ENCODE peak calls at places on chromosomes 16 and 17, in ten cellular contexts. O is BE2C; Z is RPMI7951; P is HFFc6; B is fibroblast of the conjunctiva; F is activated CD4-positive, alpha-beta T cell treated with anti-CD3 and anti-CD28 coated beads, Interleukin-2, amount 10 ng/mL, durations not matched to agents 7 days and 5 days; L is NCI-H1105; S is HAP-1; V is NCI-H460; X is HuH-7. W is an unnamed sample.

GRCh38 chr17:62790554-62790953 is 17.6 kb downstream of the MARCHF10 start:
- DNase-seq in O (no peak), Z (peak), P (peak), B (peak), F (no peak), L (no peak), S (no peak), V (peak), X (no peak), W (no peak)

GRCh38 chr17:44921122-44921882 is 6.0 kb upstream of the GFAP start:
- DNase-seq in O (peak), Z (no peak), P (no peak), B (no peak), F (no peak), L (no peak), S (peak), V (no peak), X (no peak), W (no peak)

GRCh38 chr16:3998793-3999478 is 117.3 kb downstream of the ADCY9 start:
- DNase-seq in O (no peak), Z (no peak), P (peak), B (no peak), F (no peak), L (no peak), S (no peak), V (peak), X (no peak), W (no peak)

GRCh38 chr16:66483689-66484452 is 56.8 kb downstream of the BEAN1 start:
- DNase-seq in O (peak), Z (peak), P (peak), B (peak), F (peak), L (no peak), S (peak), V (peak), X (peak), W (peak)

GRCh38 chr17:68221786-68222185 is 26.1 kb upstream of the AMZ2 start:
- DNase-seq in O (no peak), Z (no peak), P (no peak), B (no peak), F (no peak), L (no peak), S (no peak), V (no peak), X (no peak), W (no peak)

GRCh38 chr17:19973146-19973545 is 4.5 kb downstream of the AKAP10 start:
- DNase-seq in O (no peak), Z (no peak), P (no peak), B (no peak), F (no peak), L (no peak), S (no peak), V (no peak), X (no peak), W (no peak)

GRCh38 chr16:35215287-35215686 is 1755.9 kb downstream of the TP53TG3F start:
- DNase-seq in O (no peak), Z (no peak), P (no peak), B (no peak), F (no peak), L (no peak), S (no peak), V (no peak), X (no peak), W (no peak)

GRCh38 chr16:89392881-89393730 is 97.3 kb downstream of the ANKRD11 start:
- DNase-seq in O (no peak), Z (no peak), P (no peak), B (no peak), F (no peak), L (no peak), S (no peak), V (no peak), X (no peak), W (no peak)

GRCh38 chr17:561118-561517 is 153.5 kb downstream of the VPS53 start:
- DNase-seq in O (no peak), Z (peak), P (peak), B (no peak), F (no peak), L (no peak), S (no peak), V (no peak), X (no peak), W (peak)

GRCh38 chr17:75811174-75811573 is 26.6 kb downstream of the UNK start:
- DNase-seq in O (no peak), Z (no peak), P (no peak), B (no peak), F (no peak), L (no peak), S (no peak), V (no peak), X (no peak), W (no peak)

GRCh38 chr16:82071421-82071820 is 36.4 kb downstream of the HSD17B2 start:
- DNase-seq in O (no peak), Z (no peak), P (no peak), B (no peak), F (no peak), L (no peak), S (no peak), V (no peak), X (no peak), W (no peak)

GRCh38 chr17:28348979-28349378 is 8.3 kb downstream of the POLDIP2 start:
- DNase-seq in O (no peak), Z (no peak), P (no peak), B (no peak), F (no peak), L (no peak), S (no peak), V (no peak), X (no peak), W (no peak)

GRCh38 chr17:62164712-62165377 is 99.8 kb upstream of the MED13 start:
- DNase-seq in O (no peak), Z (no peak), P (no peak), B (no peak), F (no peak), L (no peak), S (no peak), V (no peak), X (no peak), W (no peak)

GRCh38 chr17:27423651-27424050 is 32.6 kb upstream of the KSR1 start:
- DNase-seq in O (no peak), Z (peak), P (peak), B (no peak), F (no peak), L (no peak), S (no peak), V (no peak), X (no peak), W (no peak)

GRCh38 chr17:27596571-27597187 is 34.3 kb upstream of the LGALS9 start:
- DNase-seq in O (peak), Z (no peak), P (no peak), B (no peak), F (no peak), L (no peak), S (no peak), V (no peak), X (no peak), W (no peak)

GRCh38 chr17:1920948-1921351 is 91.1 kb downstream of the RPA1 start:
- DNase-seq in O (no peak), Z (no peak), P (no peak), B (no peak), F (no peak), L (no peak), S (no peak), V (no peak), X (no peak), W (no peak)

GRCh38 chr17:50114849-50115357 is 15.1 kb downstream of the SAMD14 start:
- DNase-seq in O (peak), Z (peak), P (peak), B (peak), F (peak), L (no peak), S (peak), V (peak), X (peak), W (peak)

W was measured in stimulated activated CD4-positive, alpha-beta T cell treated with anti-CD3 and anti-CD28 coated beads, Interleukin-1b, Interleukin-23, amount 100 ng/mL, for 48 hours.